ENCODE peak calls at places on chromosome 11, in four cellular contexts. H is BJ, O is IMR-90, I is neural progenitor cell. C is an unnamed sample.

GRCh38 chr11:82732734-82733443 is 775 bp downstream of the FAM181B start:
- DNase-seq in H (no peak), O (no peak), I (peak), C (peak)

GRCh38 chr11:122666743-122667142 is 11.2 kb downstream of the UBASH3B start:
- DNase-seq in H (no peak), O (no peak), I (no peak), C (no peak)

GRCh38 chr11:112795142-112795815 is 165.9 kb upstream of the NCAM1 start:
- DNase-seq in H (no peak), O (peak), I (peak), C (peak)

GRCh38 chr11:31798057-31799035 is 12.8 kb downstream of the PAX6 start:
- DNase-seq in H (no peak), O (no peak), I (peak), C (no peak)

GRCh38 chr11:19595840-19596751 is 116.5 kb upstream of the NAV2 start:
- DNase-seq in H (peak), O (peak), I (no peak), C (peak)

GRCh38 chr11:124075841-124076571 is 34.9 kb upstream of the OR10G7 start:
- DNase-seq in H (no peak), O (no peak), I (no peak), C (peak)

GRCh38 chr11:15289718-15290117 is 175.0 kb downstream of the INSC start:
- DNase-seq in H (no peak), O (no peak), I (no peak), C (no peak)

GRCh38 chr11:68412593-68413475 is 47.7 kb upstream of the PPP6R3 start:
- DNase-seq in H (peak), O (peak), I (no peak), C (peak)

GRCh38 chr11:96114178-96115070 is 190.5 kb upstream of the MTMR2 start:
- DNase-seq in H (no peak), O (no peak), I (no peak), C (peak)

GRCh38 chr11:23569547-23569946 is 709.3 kb upstream of the CCDC179 start:
- DNase-seq in H (no peak), O (no peak), I (no peak), C (no peak)

GRCh38 chr11:3160252-3161031 is 4.7 kb downstream of the OSBPL5 start:
- DNase-seq in H (peak), O (peak), I (peak), C (peak)

GRCh38 chr11:38019072-38019775 is 1421.2 kb upstream of the RAG2 start:
- DNase-seq in H (no peak), O (no peak), I (peak), C (peak)

GRCh38 chr11:27456140-27456801 is 16.3 kb downstream of the LGR4 start:
- DNase-seq in H (peak), O (peak), I (no peak), C (peak)

GRCh38 chr11:42058794-42059193 is 599.3 kb upstream of the LRRC4C start:
- DNase-seq in H (no peak), O (no peak), I (no peak), C (no peak)

GRCh38 chr11:57311109-57311936 is 13.4 kb downstream of the TNKS1BP1 start:
- DNase-seq in H (peak), O (peak), I (peak), C (peak)

GRCh38 chr11:47590026-47590861 is 3.8 kb downstream of the FAM180B start:
- DNase-seq in H (no peak), O (no peak), I (peak), C (no peak)

DNA sequence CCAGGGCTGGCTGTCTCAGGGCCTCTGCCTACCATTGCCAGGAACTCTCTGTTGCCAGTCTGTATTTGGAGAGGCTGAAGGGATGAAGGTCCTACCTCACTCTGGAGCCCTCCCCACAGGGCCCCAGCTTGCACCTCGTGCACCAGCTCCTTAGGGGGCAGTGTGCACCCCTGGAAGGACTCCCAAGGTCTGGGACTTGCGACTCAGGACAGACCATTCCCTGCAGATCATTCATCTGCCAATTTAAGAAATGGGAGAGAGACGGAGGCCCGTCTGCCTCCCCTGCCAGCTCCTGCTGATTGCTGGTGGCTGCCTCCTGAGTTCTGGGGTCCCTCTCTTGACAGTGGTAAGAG is 27.5 kb upstream of the MALAT1 start:
- DNase-seq in H (no peak), O (peak), I (peak), C (peak)
- H3K4me3 ChIP-seq in H (peak), O (peak), I (no peak), C (no peak)

GRCh38 chr11:115499241-115499799 is 4.9 kb downstream of the CADM1 start:
- DNase-seq in H (no peak), O (no peak), I (no peak), C (no peak)

GRCh38 chr11:115498354-115498753 is 5.9 kb downstream of the CADM1 start:
- DNase-seq in H (no peak), O (no peak), I (no peak), C (no peak)

GRCh38 chr11:115493905-115494304 is 10.3 kb downstream of the CADM1 start:
- DNase-seq in H (no peak), O (peak), I (no peak), C (no peak)

GRCh38 chr11:115497303-115497702 is 6.9 kb downstream of the CADM1 start:
- DNase-seq in H (no peak), O (no peak), I (no peak), C (no peak)

DNA sequence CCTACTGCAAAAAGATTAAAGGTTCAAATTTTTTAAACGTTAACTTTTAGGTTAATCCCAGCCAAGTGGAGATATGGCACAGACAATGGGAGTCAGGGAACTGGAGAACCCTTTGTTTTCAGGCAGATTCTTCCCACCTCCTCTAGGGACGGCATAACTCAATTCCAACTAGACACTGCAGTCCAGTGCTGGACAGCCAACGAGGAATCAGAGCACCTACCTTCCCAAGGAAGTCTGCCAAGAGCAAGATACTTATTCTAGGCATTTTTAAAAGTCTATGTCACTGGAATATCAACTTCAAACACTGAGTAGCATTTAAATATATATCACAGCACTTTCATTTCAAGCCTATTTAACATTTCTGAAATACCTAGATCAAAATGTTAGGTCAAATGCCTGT is 7.3 kb downstream of the CADM1 start:
- DNase-seq in H (no peak), O (no peak), I (peak), C (no peak)
- TF ChIP-seq CTCF in H (no peak), O (no peak), I (no peak), C (no peak)

DNA sequence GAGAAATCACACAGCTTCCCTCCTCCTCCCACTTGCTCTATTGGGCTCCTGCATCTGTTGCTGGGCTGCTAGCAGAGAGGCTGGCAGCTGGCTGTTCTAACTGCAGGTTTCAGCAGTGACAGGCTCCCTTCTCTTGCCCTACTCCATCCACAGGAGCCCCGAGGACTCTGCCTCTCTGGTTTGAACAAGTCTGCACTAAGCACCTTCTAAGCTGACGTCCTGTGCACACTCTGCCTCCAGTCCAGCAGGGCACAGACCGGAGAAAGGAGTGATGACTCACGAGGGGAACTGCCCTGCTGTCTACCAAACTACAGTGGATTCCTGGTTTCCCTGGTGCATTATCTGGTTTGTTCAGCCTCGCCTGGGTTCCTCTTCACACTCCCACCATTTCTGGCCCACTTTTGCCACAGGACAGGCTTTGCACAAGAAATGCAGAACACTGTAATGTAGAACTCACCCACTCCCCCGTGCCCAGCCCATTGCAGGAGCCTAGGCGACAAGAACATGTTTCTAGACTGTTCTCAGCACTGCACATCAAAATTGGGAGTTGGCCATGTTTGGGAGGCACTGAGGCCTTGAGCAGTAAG is 26.0 kb downstream of the IL10RA start:
- DNase-seq in H (no peak), O (peak), I (no peak), C (peak)
- H3K4me3 ChIP-seq in H (no peak), O (no peak), I (no peak), C (no peak)

GRCh38 chr11:108734956-108735559 is 70.2 kb downstream of the DDX10 start:
- DNase-seq in H (no peak), O (peak), I (peak), C (peak)
- TF ChIP-seq CTCF in H (peak), O (peak), I (peak), C (peak)

GRCh38 chr11:1760351-1761109 is 3.2 kb downstream of the CTSD start:
- DNase-seq in H (peak), O (peak), I (no peak), C (no peak)

GRCh38 chr11:1763336-1763795 is 361 bp downstream of the CTSD start:
- DNase-seq in H (no peak), O (no peak), I (no peak), C (no peak)

GRCh38 chr11:1761110-1761856 is 2.4 kb downstream of the CTSD start:
- DNase-seq in H (no peak), O (no peak), I (no peak), C (no peak)

GRCh38 chr11:1762537-1763302 is 1.0 kb downstream of the CTSD start:
- DNase-seq in H (no peak), O (no peak), I (no peak), C (peak)

DNA sequence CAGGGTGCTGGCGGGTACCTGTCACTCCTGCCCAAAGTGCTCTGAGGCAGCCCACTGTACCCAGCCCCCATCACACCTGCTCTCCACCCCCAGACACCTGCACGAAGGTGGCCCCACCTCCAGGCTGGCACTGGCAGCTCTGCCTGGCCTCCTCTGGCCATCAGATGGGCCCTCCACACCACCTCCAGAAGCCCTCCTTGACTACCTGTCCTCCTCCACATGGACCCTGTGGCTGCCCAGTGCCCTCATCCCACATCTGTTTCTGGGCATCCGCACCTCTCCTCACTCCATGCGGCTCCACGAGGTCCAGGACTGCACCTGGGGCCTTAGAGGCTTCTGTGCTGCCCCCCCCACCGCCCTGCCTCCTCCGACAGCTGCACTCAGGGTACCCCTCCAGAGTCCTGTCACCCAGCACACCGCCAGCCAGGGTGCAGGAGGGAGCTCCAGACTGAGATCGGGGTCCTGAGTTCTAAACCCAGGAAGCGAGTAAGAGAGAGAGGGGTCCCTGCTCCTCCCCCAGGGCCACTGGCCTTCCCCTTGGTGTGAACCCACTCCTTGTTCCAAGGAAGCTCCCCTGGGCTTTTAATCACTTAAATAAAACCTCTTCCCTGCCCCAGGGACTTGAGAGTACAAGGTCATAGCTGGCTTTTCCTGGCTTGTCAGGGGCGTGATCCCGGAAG is 1.7 kb downstream of the CTSD start:
- DNase-seq in H (no peak), O (no peak), I (no peak), C (no peak)
- H3K4me3 ChIP-seq in H (no peak), O (no peak), I (no peak), C (peak)

GRCh38 chr11:83819936-83820549 is 533.9 kb upstream of the CCDC90B start:
- DNase-seq in H (peak), O (peak), I (peak), C (peak)
- TF ChIP-seq CTCF in H (peak), O (peak), I (peak), C (peak)

GRCh38 chr11:133927690-133928627 is 28.8 kb downstream of the IGSF9B start:
- DNase-seq in H (no peak), O (peak), I (peak), C (peak)
- H3K4me3 ChIP-seq in H (no peak), O (no peak), I (no peak), C (no peak)

GRCh38 chr11:44034639-44035038 is 13.1 kb upstream of the ACCSL start:
- DNase-seq in H (no peak), O (no peak), I (no peak), C (no peak)

GRCh38 chr11:44033411-44033850 is 14.3 kb upstream of the ACCSL start:
- DNase-seq in H (no peak), O (no peak), I (no peak), C (no peak)

GRCh38 chr11:44036811-44037657 is 10.7 kb upstream of the ACCSL start:
- DNase-seq in H (no peak), O (peak), I (peak), C (peak)

GRCh38 chr11:44033856-44034255 is 13.9 kb upstream of the ACCSL start:
- DNase-seq in H (no peak), O (no peak), I (no peak), C (no peak)

DNA sequence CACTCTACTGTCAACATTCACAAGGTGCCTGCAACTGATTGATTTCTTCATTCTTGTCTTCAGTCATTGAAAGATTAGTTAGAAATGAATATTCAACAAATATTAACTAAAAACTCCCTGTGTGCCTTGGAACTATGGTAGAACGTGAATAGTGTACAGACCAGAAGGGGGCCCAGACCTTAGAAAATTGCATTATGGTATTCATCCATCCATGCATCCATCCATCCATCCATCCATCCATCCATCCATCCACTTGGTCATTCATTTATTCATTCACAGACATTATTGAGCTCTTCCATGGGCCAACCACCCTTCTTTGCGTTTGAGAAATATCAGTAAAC is 10.2 kb upstream of the ACCSL start:
- DNase-seq in H (no peak), O (no peak), I (no peak), C (no peak)
- TF ChIP-seq CTCF in H (no peak), O (no peak), I (peak), C (no peak)

C was measured in epithelial cell of esophagus.